ENCODE peak calls at places on chromosome 17, in four cellular contexts. W is GM12878, L is K562, I is HepG2. S is an unnamed sample.

GRCh38 chr17:79988163-79988971 is 47.3 kb downstream of the TBC1D16 start:
- DNase-seq in L (no peak), W (no peak), I (peak; percentile 99), S (peak; percentile 65)

GRCh38 chr17:20179031-20179430 is 169.9 kb downstream of the SPECC1 start:
- DNase-seq in W (no peak), I (no peak), L (no peak), S (no peak)

GRCh38 chr17:69358688-69359596 is 32.0 kb upstream of the ABCA5 start:
- DNase-seq in I (peak; percentile 44), L (no peak), W (peak; percentile 4), S (peak; percentile 29)

GRCh38 chr17:2423271-2423670 is 22.4 kb upstream of the MNT start:
- DNase-seq in I (no peak), W (no peak), L (no peak), S (no peak)

GRCh38 chr17:82932146-82933005 is 92.6 kb upstream of the ZNF750 start:
- DNase-seq in W (no peak), I (no peak), L (no peak), S (no peak)

GRCh38 chr17:63631626-63632025 is 9.4 kb downstream of the MAP3K3 start:
- DNase-seq in L (no peak), I (no peak), W (no peak), S (no peak)

GRCh38 chr17:48441231-48441711 is 11.3 kb upstream of the SKAP1 start:
- DNase-seq in I (no peak), L (no peak), W (peak; percentile 96), S (no peak)

GRCh38 chr17:50129946-50130777 is at the start of gene SAMD14:
- DNase-seq in W (no peak), L (peak; percentile 82), I (no peak), S (peak; percentile 74)

GRCh38 chr17:27601069-27601974 is 29.7 kb upstream of the LGALS9 start:
- DNase-seq in L (peak; percentile 70), I (peak; percentile 56), W (peak; percentile 51), S (peak; percentile 77)

GRCh38 chr17:41540921-41541625 is 13.0 kb upstream of the KRT19 start:
- DNase-seq in L (peak; percentile 67), I (no peak), W (no peak), S (no peak)

GRCh38 chr17:47728214-47728877 is 4.7 kb upstream of the TBX21 start:
- DNase-seq in W (no peak), I (no peak), L (no peak), S (no peak)

GRCh38 chr17:32971171-32971570 is 20.5 kb upstream of the SPACA3 start:
- DNase-seq in W (peak; percentile 56), I (no peak), L (peak; percentile 48), S (no peak)

GRCh38 chr17:27939489-27940465 is 46.6 kb upstream of the LYRM9 start:
- DNase-seq in W (no peak), L (no peak), I (no peak), S (no peak)

GRCh38 chr17:43532581-43532980 is 13.6 kb downstream of the ETV4 start:
- DNase-seq in I (no peak), W (no peak), L (no peak), S (no peak)

GRCh38 chr17:76805319-76805718 is 62.9 kb upstream of the MGAT5B start:
- DNase-seq in W (no peak), I (no peak), L (no peak), S (peak; percentile 47)

GRCh38 chr17:60396412-60396811 is 4.5 kb upstream of the USP32 start:
- DNase-seq in I (no peak), L (no peak), W (no peak), S (no peak)

GRCh38 chr17:76345377-76345945 is 8.3 kb downstream of the PRPSAP1 start:
- DNase-seq in W (no peak), I (peak; percentile 75), L (no peak), S (no peak)

GRCh38 chr17:68542698-68543463 is 30.7 kb downstream of the PRKAR1A start:
- DNase-seq in L (no peak), W (no peak), I (no peak), S (no peak)

GRCh38 chr17:40493697-40494096 is 7.7 kb downstream of the TNS4 start:
- DNase-seq in L (no peak), I (no peak), W (no peak), S (no peak)

GRCh38 chr17:28748852-28749515 is 5.2 kb downstream of the TRAF4 start:
- DNase-seq in W (no peak), I (no peak), L (no peak), S (peak; percentile 41)

GRCh38 chr17:48462946-48463345 is 32.9 kb upstream of the SKAP1 start:
- DNase-seq in I (no peak), L (no peak), W (no peak), S (no peak)

GRCh38 chr17:559699-560378 is 154.8 kb downstream of the VPS53 start:
- DNase-seq in W (no peak), L (no peak), I (no peak), S (peak; percentile 53)

GRCh38 chr17:56018202-56018601 is 135.1 kb upstream of the ANKFN1 start:
- DNase-seq in W (no peak), L (no peak), I (no peak), S (no peak)

GRCh38 chr17:18117974-18118632 is 9.5 kb downstream of the MYO15A start:
- DNase-seq in L (no peak), I (no peak), W (no peak), S (no peak)

GRCh38 chr17:55056530-55056929 is 88.0 kb downstream of the STXBP4 start:
- DNase-seq in L (no peak), I (peak; percentile 31), W (no peak), S (no peak)

GRCh38 chr17:21392257-21392656 is 16.1 kb downstream of the KCNJ12 start:
- DNase-seq in W (no peak), L (no peak), I (no peak), S (no peak)

GRCh38 chr17:21395764-21396163 is 19.6 kb downstream of the KCNJ12 start:
- DNase-seq in L (no peak), W (no peak), I (no peak), S (no peak)

GRCh38 chr17:21397341-21398050 is 21.3 kb downstream of the KCNJ12 start:
- DNase-seq in I (no peak), W (no peak), L (no peak), S (no peak)

GRCh38 chr17:21396237-21396636 is 20.1 kb downstream of the KCNJ12 start:
- DNase-seq in I (no peak), W (no peak), L (no peak), S (no peak)

GRCh38 chr17:21394265-21394664 is 18.1 kb downstream of the KCNJ12 start:
- DNase-seq in W (no peak), I (no peak), L (no peak), S (peak; percentile 73)
- TF ChIP-seq BHLHE40 in W (no peak), I (no peak), L (no peak), S (no peak)

GRCh38 chr17:72967963-72968585 is 124.4 kb downstream of the SLC39A11 start:
- DNase-seq in L (no peak), I (no peak), W (no peak), S (no peak)
- TF ChIP-seq CHD2 in L (no peak), I (no peak), W (no peak), S (no peak)

GRCh38 chr17:39222866-39223834 is 2.6 kb downstream of the STAC2 start:
- DNase-seq in W (no peak), L (no peak), I (no peak), S (no peak)

GRCh38 chr17:39223907-39224777 is 1.6 kb downstream of the STAC2 start:
- DNase-seq in L (no peak), W (no peak), I (no peak), S (no peak)

GRCh38 chr17:39225308-39225973 is at the start of gene STAC2:
- DNase-seq in L (no peak), I (no peak), W (no peak), S (no peak)

GRCh38 chr17:39225974-39226683 is 384 bp upstream of the STAC2 start:
- DNase-seq in L (peak; percentile 93), I (no peak), W (no peak), S (peak; percentile 60)

GRCh38 chr17:39224778-39225307 is 902 bp downstream of the STAC2 start:
- DNase-seq in W (no peak), I (no peak), L (no peak), S (no peak)
- TF ChIP-seq JUNB in W (no peak), I (no peak), L (no peak), S (no peak)

GRCh38 chr17:13230350-13230900 is 212.6 kb upstream of the ELAC2 start:
- DNase-seq in L (no peak), I (no peak), W (no peak), S (no peak)
- TF ChIP-seq BHLHE40 in L (no peak), I (no peak), W (no peak), S (no peak)

GRCh38 chr17:17053446-17054379 is 11.5 kb downstream of the MPRIP start:
- DNase-seq in L (no peak), W (no peak), I (no peak), S (no peak)
- TF ChIP-seq CHD2 in L (no peak), W (no peak), I (no peak), S (no peak)

GRCh38 chr17:7888184-7888920 is at the start of gene CHD3:
- DNase-seq in I (no peak), L (no peak), W (no peak), S (no peak)
- TF ChIP-seq JUNB in I (peak; percentile 37), L (no peak), W (no peak), S (no peak)

GRCh38 chr17:14942511-14943185 is 322.5 kb downstream of the PMP22 start:
- DNase-seq in I (no peak), W (no peak), L (no peak), S (peak; percentile 11)
- TF ChIP-seq BHLHE40 in I (no peak), W (no peak), L (no peak), S (no peak)

GRCh38 chr17:58306131-58306951 is 22.3 kb downstream of the TSPOAP1 start:
- DNase-seq in W (no peak), I (no peak), L (no peak), S (no peak)
- TF ChIP-seq CHD2 in W (no peak), I (no peak), L (no peak), S (no peak)